ENCODE peak calls at places on chromosome 3, in seven cellular contexts. One of them, this sample, is unnamed.

GRCh38 chr3:179330438-179330837 is 7.6 kb downstream of the ZNF639 start:
- DNase-seq in heart right ventricle: no peak
- DNase-seq in fibroblast of lung: no peak
- DNase-seq in cardiac fibroblast: peak; percentile 29
- DNase-seq in uterus: no peak
- DNase-seq in left ventricle myocardium inferior: no peak
- DNase-seq in WERI-Rb-1: no peak
- DNase-seq in this sample: no peak

GRCh38 chr3:185532881-185533280 is 19.5 kb downstream of the LIPH start:
- DNase-seq in heart right ventricle: no peak
- DNase-seq in fibroblast of lung: no peak
- DNase-seq in cardiac fibroblast: no peak
- DNase-seq in uterus: no peak
- DNase-seq in left ventricle myocardium inferior: no peak
- DNase-seq in WERI-Rb-1: no peak
- DNase-seq in this sample: no peak

GRCh38 chr3:36981006-36981405 is 11.9 kb downstream of the EPM2AIP1 start:
- DNase-seq in heart right ventricle: no peak
- DNase-seq in fibroblast of lung: no peak
- DNase-seq in cardiac fibroblast: no peak
- DNase-seq in uterus: no peak
- DNase-seq in left ventricle myocardium inferior: no peak
- DNase-seq in WERI-Rb-1: no peak
- DNase-seq in this sample: no peak

GRCh38 chr3:127783166-127783565 is 39.1 kb downstream of the MGLL start:
- DNase-seq in heart right ventricle: no peak
- DNase-seq in fibroblast of lung: no peak
- DNase-seq in cardiac fibroblast: no peak
- DNase-seq in uterus: no peak
- DNase-seq in left ventricle myocardium inferior: no peak
- DNase-seq in WERI-Rb-1: no peak
- DNase-seq in this sample: no peak

GRCh38 chr3:117218709-117219108 is 509.1 kb downstream of the TUSC7 start:
- DNase-seq in heart right ventricle: no peak
- DNase-seq in fibroblast of lung: no peak
- DNase-seq in cardiac fibroblast: no peak
- DNase-seq in uterus: no peak
- DNase-seq in left ventricle myocardium inferior: no peak
- DNase-seq in WERI-Rb-1: no peak
- DNase-seq in this sample: no peak

GRCh38 chr3:111128884-111129283 is 57.3 kb downstream of the NECTIN3 start:
- DNase-seq in heart right ventricle: no peak
- DNase-seq in fibroblast of lung: peak; percentile 30
- DNase-seq in cardiac fibroblast: no peak
- DNase-seq in uterus: no peak
- DNase-seq in left ventricle myocardium inferior: no peak
- DNase-seq in WERI-Rb-1: no peak
- DNase-seq in this sample: no peak

GRCh38 chr3:50370594-50370993 is 11.3 kb upstream of the TMEM115 start:
- DNase-seq in heart right ventricle: no peak
- DNase-seq in fibroblast of lung: no peak
- DNase-seq in cardiac fibroblast: no peak
- DNase-seq in uterus: no peak
- DNase-seq in left ventricle myocardium inferior: no peak
- DNase-seq in WERI-Rb-1: peak; percentile 68
- DNase-seq in this sample: no peak

GRCh38 chr3:113560265-113560664 is 27.9 kb downstream of the SIDT1 start:
- DNase-seq in heart right ventricle: no peak
- DNase-seq in fibroblast of lung: no peak
- DNase-seq in cardiac fibroblast: no peak
- DNase-seq in uterus: no peak
- DNase-seq in left ventricle myocardium inferior: no peak
- DNase-seq in WERI-Rb-1: no peak
- DNase-seq in this sample: no peak

GRCh38 chr3:49725906-49726681 is 2.3 kb upstream of the GMPPB start:
- DNase-seq in heart right ventricle: no peak
- DNase-seq in fibroblast of lung: no peak
- DNase-seq in cardiac fibroblast: no peak
- DNase-seq in uterus: no peak
- DNase-seq in left ventricle myocardium inferior: peak; percentile 12
- DNase-seq in WERI-Rb-1: no peak
- DNase-seq in this sample: no peak

GRCh38 chr3:140599496-140599895 is 78.4 kb upstream of the TRIM42 start:
- DNase-seq in heart right ventricle: no peak
- DNase-seq in fibroblast of lung: no peak
- DNase-seq in cardiac fibroblast: no peak
- DNase-seq in uterus: no peak
- DNase-seq in left ventricle myocardium inferior: no peak
- DNase-seq in WERI-Rb-1: no peak
- DNase-seq in this sample: no peak

GRCh38 chr3:15382405-15382923 is 44.9 kb downstream of the METTL6 start:
- DNase-seq in heart right ventricle: no peak
- DNase-seq in fibroblast of lung: no peak
- DNase-seq in cardiac fibroblast: no peak
- DNase-seq in uterus: no peak
- DNase-seq in left ventricle myocardium inferior: no peak
- DNase-seq in WERI-Rb-1: no peak
- DNase-seq in this sample: no peak

GRCh38 chr3:47542614-47543173 is 29.2 kb upstream of the ELP6 start:
- DNase-seq in heart right ventricle: no peak
- DNase-seq in fibroblast of lung: peak; percentile 84
- DNase-seq in cardiac fibroblast: no peak
- DNase-seq in uterus: peak; percentile 68
- DNase-seq in left ventricle myocardium inferior: no peak
- DNase-seq in WERI-Rb-1: no peak
- DNase-seq in this sample: no peak

GRCh38 chr3:141629950-141630349 is 108.1 kb upstream of the RNF7 start:
- DNase-seq in heart right ventricle: no peak
- DNase-seq in fibroblast of lung: no peak
- DNase-seq in cardiac fibroblast: no peak
- DNase-seq in uterus: no peak
- DNase-seq in left ventricle myocardium inferior: no peak
- DNase-seq in WERI-Rb-1: no peak
- DNase-seq in this sample: no peak

GRCh38 chr3:28241221-28242160 is at the start of gene CMC1:
- DNase-seq in heart right ventricle: peak; percentile 99
- DNase-seq in fibroblast of lung: peak; percentile 97
- DNase-seq in cardiac fibroblast: peak; percentile 97
- DNase-seq in uterus: peak; percentile 98
- DNase-seq in left ventricle myocardium inferior: peak; percentile 99
- DNase-seq in WERI-Rb-1: peak; percentile 98
- DNase-seq in this sample: peak; percentile 83

GRCh38 chr3:30607032-30607833 is 832 bp downstream of the TGFBR2 start:
- DNase-seq in heart right ventricle: peak; percentile 79
- DNase-seq in fibroblast of lung: peak; percentile 58
- DNase-seq in cardiac fibroblast: peak; percentile 59
- DNase-seq in uterus: peak; percentile 71
- DNase-seq in left ventricle myocardium inferior: peak; percentile 82
- DNase-seq in WERI-Rb-1: peak; percentile 14
- DNase-seq in this sample: no peak

GRCh38 chr3:176595307-176595706 is 602.0 kb downstream of the TBL1XR1 start:
- DNase-seq in heart right ventricle: no peak
- DNase-seq in fibroblast of lung: peak; percentile 22
- DNase-seq in cardiac fibroblast: peak; percentile 47
- DNase-seq in uterus: no peak
- DNase-seq in left ventricle myocardium inferior: no peak
- DNase-seq in WERI-Rb-1: no peak
- DNase-seq in this sample: no peak

GRCh38 chr3:50210510-50211367 is 5.7 kb downstream of the SLC38A3 start:
- DNase-seq in heart right ventricle: no peak
- DNase-seq in fibroblast of lung: no peak
- DNase-seq in cardiac fibroblast: no peak
- DNase-seq in uterus: no peak
- DNase-seq in left ventricle myocardium inferior: no peak
- DNase-seq in WERI-Rb-1: peak; percentile 35
- DNase-seq in this sample: no peak

GRCh38 chr3:14926592-14926991 is 20.8 kb upstream of the NR2C2 start:
- DNase-seq in heart right ventricle: no peak
- DNase-seq in fibroblast of lung: no peak
- DNase-seq in cardiac fibroblast: no peak
- DNase-seq in uterus: no peak
- DNase-seq in left ventricle myocardium inferior: no peak
- DNase-seq in WERI-Rb-1: no peak
- DNase-seq in this sample: no peak

DNA sequence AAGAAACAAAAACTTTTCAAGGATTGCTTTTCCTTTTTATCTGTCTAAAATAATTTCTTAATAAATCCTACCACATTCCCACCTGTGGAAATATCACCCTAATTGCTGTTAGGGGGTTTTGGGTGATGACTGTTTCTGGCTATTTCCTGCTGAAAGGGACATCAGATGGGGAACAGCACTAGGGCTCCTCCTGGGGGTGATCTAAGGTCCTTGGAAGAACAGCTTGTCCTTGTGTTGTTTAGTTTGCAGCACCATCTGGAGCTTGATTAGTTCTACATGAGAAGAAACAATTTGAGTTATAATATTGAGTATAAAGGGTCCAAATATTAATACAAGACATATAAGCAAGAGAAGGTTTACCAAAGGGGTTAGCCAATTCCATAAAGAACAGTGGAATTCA is 18.7 kb downstream of the OR5H15 start:
- DNase-seq in heart right ventricle: no peak
- DNase-seq in fibroblast of lung: no peak
- DNase-seq in cardiac fibroblast: no peak
- DNase-seq in uterus: no peak
- DNase-seq in left ventricle myocardium inferior: no peak
- DNase-seq in WERI-Rb-1: no peak
- DNase-seq in this sample: no peak
- TF ChIP-seq CTCF in heart right ventricle: no peak
- TF ChIP-seq CTCF in fibroblast of lung: no peak
- TF ChIP-seq CTCF in cardiac fibroblast: no peak
- TF ChIP-seq CTCF in uterus: no peak
- TF ChIP-seq CTCF in left ventricle myocardium inferior: no peak
- TF ChIP-seq CTCF in WERI-Rb-1: no peak
- TF ChIP-seq CTCF in this sample: no peak

GRCh38 chr3:1616715-1617114 is 482.0 kb upstream of the CNTN4 start:
- DNase-seq in heart right ventricle: no peak
- DNase-seq in fibroblast of lung: no peak
- DNase-seq in cardiac fibroblast: no peak
- DNase-seq in uterus: no peak
- DNase-seq in left ventricle myocardium inferior: no peak
- DNase-seq in WERI-Rb-1: no peak
- DNase-seq in this sample: no peak

GRCh38 chr3:1609416-1609815 is 489.2 kb upstream of the CNTN4 start:
- DNase-seq in heart right ventricle: no peak
- DNase-seq in fibroblast of lung: no peak
- DNase-seq in cardiac fibroblast: no peak
- DNase-seq in uterus: no peak
- DNase-seq in left ventricle myocardium inferior: no peak
- DNase-seq in WERI-Rb-1: no peak
- DNase-seq in this sample: no peak

GRCh38 chr3:1613962-1614361 is 484.7 kb upstream of the CNTN4 start:
- DNase-seq in heart right ventricle: no peak
- DNase-seq in fibroblast of lung: no peak
- DNase-seq in cardiac fibroblast: no peak
- DNase-seq in uterus: no peak
- DNase-seq in left ventricle myocardium inferior: no peak
- DNase-seq in WERI-Rb-1: no peak
- DNase-seq in this sample: no peak

DNA sequence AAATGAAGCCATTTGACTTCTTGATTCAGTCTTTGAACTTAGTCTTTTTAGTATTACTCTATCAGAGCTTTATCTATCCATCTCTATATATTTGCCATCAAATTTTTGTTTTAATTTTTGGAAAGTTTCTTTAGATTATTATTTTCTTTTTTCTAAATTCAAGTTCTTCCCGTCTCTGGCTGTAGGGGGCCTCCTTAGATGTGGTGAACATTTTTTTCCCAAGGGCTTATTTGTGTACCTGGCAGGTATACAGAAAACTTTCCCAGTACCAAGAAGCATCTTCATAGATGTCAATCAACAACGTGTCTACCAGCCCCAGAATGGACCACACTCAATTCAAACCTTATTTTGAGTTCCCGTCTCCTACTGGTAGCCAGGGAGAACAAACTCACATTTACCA is 486.8 kb upstream of the CNTN4 start:
- DNase-seq in heart right ventricle: no peak
- DNase-seq in fibroblast of lung: no peak
- DNase-seq in cardiac fibroblast: no peak
- DNase-seq in uterus: no peak
- DNase-seq in left ventricle myocardium inferior: no peak
- DNase-seq in WERI-Rb-1: no peak
- DNase-seq in this sample: no peak
- TF ChIP-seq CTCF in heart right ventricle: no peak
- TF ChIP-seq CTCF in fibroblast of lung: no peak
- TF ChIP-seq CTCF in cardiac fibroblast: no peak
- TF ChIP-seq CTCF in uterus: no peak
- TF ChIP-seq CTCF in left ventricle myocardium inferior: no peak
- TF ChIP-seq CTCF in WERI-Rb-1: no peak
- TF ChIP-seq CTCF in this sample: no peak

GRCh38 chr3:108503722-108504121 is 6.7 kb downstream of the MYH15 start:
- DNase-seq in heart right ventricle: no peak
- DNase-seq in fibroblast of lung: no peak
- DNase-seq in cardiac fibroblast: no peak
- DNase-seq in uterus: no peak
- DNase-seq in left ventricle myocardium inferior: no peak
- DNase-seq in WERI-Rb-1: no peak
- DNase-seq in this sample: no peak

GRCh38 chr3:108509263-108509662 is 1.1 kb downstream of the MYH15 start:
- DNase-seq in heart right ventricle: no peak
- DNase-seq in fibroblast of lung: no peak
- DNase-seq in cardiac fibroblast: no peak
- DNase-seq in uterus: no peak
- DNase-seq in left ventricle myocardium inferior: no peak
- DNase-seq in WERI-Rb-1: no peak
- DNase-seq in this sample: no peak

GRCh38 chr3:108507887-108508286 is 2.5 kb downstream of the MYH15 start:
- DNase-seq in heart right ventricle: no peak
- DNase-seq in fibroblast of lung: no peak
- DNase-seq in cardiac fibroblast: no peak
- DNase-seq in uterus: no peak
- DNase-seq in left ventricle myocardium inferior: no peak
- DNase-seq in WERI-Rb-1: no peak
- DNase-seq in this sample: no peak

GRCh38 chr3:108509873-108510272 is 523 bp downstream of the MYH15 start:
- DNase-seq in heart right ventricle: no peak
- DNase-seq in fibroblast of lung: no peak
- DNase-seq in cardiac fibroblast: no peak
- DNase-seq in uterus: no peak
- DNase-seq in left ventricle myocardium inferior: no peak
- DNase-seq in WERI-Rb-1: no peak
- DNase-seq in this sample: no peak

DNA sequence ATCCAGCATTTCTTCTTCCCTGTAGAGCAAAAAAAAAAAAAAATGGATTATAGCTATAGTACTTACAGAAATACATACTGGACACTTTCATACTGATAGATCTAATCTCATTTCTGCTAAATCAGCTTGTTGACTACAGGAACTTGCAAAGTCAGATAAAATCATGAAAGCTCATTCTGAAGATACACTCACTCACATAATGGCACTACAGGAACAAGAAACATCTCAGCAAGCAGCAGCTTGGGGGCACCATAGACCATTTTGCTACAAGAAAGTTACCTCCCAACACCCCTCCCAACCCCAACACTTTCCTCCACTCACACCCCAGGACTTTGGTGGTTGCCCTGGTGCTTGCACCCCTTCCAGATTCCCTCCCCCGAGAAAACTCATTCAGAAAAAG is 4.6 kb downstream of the MYH15 start:
- DNase-seq in heart right ventricle: no peak
- DNase-seq in fibroblast of lung: no peak
- DNase-seq in cardiac fibroblast: no peak
- DNase-seq in uterus: no peak
- DNase-seq in left ventricle myocardium inferior: no peak
- DNase-seq in WERI-Rb-1: no peak
- DNase-seq in this sample: no peak
- TF ChIP-seq CTCF in heart right ventricle: peak; percentile 30
- TF ChIP-seq CTCF in fibroblast of lung: no peak
- TF ChIP-seq CTCF in cardiac fibroblast: no peak
- TF ChIP-seq CTCF in uterus: no peak
- TF ChIP-seq CTCF in left ventricle myocardium inferior: peak; percentile 32
- TF ChIP-seq CTCF in WERI-Rb-1: peak; percentile 29
- TF ChIP-seq CTCF in this sample: no peak

GRCh38 chr3:65880350-65880749 is 158.4 kb downstream of the MAGI1 start:
- DNase-seq in heart right ventricle: no peak
- DNase-seq in fibroblast of lung: no peak
- DNase-seq in cardiac fibroblast: no peak
- DNase-seq in uterus: no peak
- DNase-seq in left ventricle myocardium inferior: no peak
- DNase-seq in WERI-Rb-1: no peak
- DNase-seq in this sample: no peak
- TF ChIP-seq CTCF in heart right ventricle: no peak
- TF ChIP-seq CTCF in fibroblast of lung: no peak
- TF ChIP-seq CTCF in cardiac fibroblast: no peak
- TF ChIP-seq CTCF in uterus: no peak
- TF ChIP-seq CTCF in left ventricle myocardium inferior: no peak
- TF ChIP-seq CTCF in WERI-Rb-1: no peak
- TF ChIP-seq CTCF in this sample: no peak